ENCODE peak calls at places on chromosome 1, in eight cellular contexts. One of them, this sample, is unnamed.

GRCh38 chr1:60428161-60428560 is 354.6 kb upstream of the C1orf87 start:
- DNase-seq in H54: no peak
- DNase-seq in GM23248: no peak
- DNase-seq in NCI-H2029 treated with DMSO at 0.1 percent for 48 hours: no peak
- DNase-seq in germinal center: no peak
- DNase-seq in non-pigmented ciliary epithelial cell: no peak
- DNase-seq in RKO: no peak
- DNase-seq in left ventricle myocardium inferior: no peak
- DNase-seq in this sample: no peak

GRCh38 chr1:94067196-94067595 is 53.8 kb downstream of the ABCA4 start:
- DNase-seq in H54: no peak
- DNase-seq in RKO: no peak
- DNase-seq in left ventricle myocardium inferior: no peak
- DNase-seq in NCI-H2029 treated with DMSO at 0.1 percent for 48 hours: no peak
- DNase-seq in GM23248: no peak
- DNase-seq in non-pigmented ciliary epithelial cell: peak; percentile 85
- DNase-seq in germinal center: no peak
- DNase-seq in this sample: no peak

GRCh38 chr1:206039046-206039929 is 13.7 kb upstream of the RHEX start:
- DNase-seq in germinal center: no peak
- DNase-seq in non-pigmented ciliary epithelial cell: no peak
- DNase-seq in GM23248: no peak
- DNase-seq in left ventricle myocardium inferior: no peak
- DNase-seq in H54: no peak
- DNase-seq in NCI-H2029 treated with DMSO at 0.1 percent for 48 hours: no peak
- DNase-seq in RKO: no peak
- DNase-seq in this sample: no peak

GRCh38 chr1:8705104-8705503 is 112.3 kb downstream of the RERE start:
- DNase-seq in RKO: no peak
- DNase-seq in GM23248: no peak
- DNase-seq in left ventricle myocardium inferior: no peak
- DNase-seq in non-pigmented ciliary epithelial cell: no peak
- DNase-seq in H54: no peak
- DNase-seq in germinal center: no peak
- DNase-seq in NCI-H2029 treated with DMSO at 0.1 percent for 48 hours: peak; percentile 88
- DNase-seq in this sample: no peak

GRCh38 chr1:232980336-232980978 is 30.0 kb downstream of the NTPCR start:
- DNase-seq in H54: no peak
- DNase-seq in left ventricle myocardium inferior: no peak
- DNase-seq in germinal center: no peak
- DNase-seq in RKO: no peak
- DNase-seq in non-pigmented ciliary epithelial cell: no peak
- DNase-seq in NCI-H2029 treated with DMSO at 0.1 percent for 48 hours: no peak
- DNase-seq in GM23248: peak; percentile 47
- DNase-seq in this sample: no peak

GRCh38 chr1:19872190-19872589 is 10.0 kb upstream of the OTUD3 start:
- DNase-seq in H54: no peak
- DNase-seq in GM23248: peak; percentile 33
- DNase-seq in germinal center: no peak
- DNase-seq in left ventricle myocardium inferior: no peak
- DNase-seq in non-pigmented ciliary epithelial cell: no peak
- DNase-seq in RKO: no peak
- DNase-seq in NCI-H2029 treated with DMSO at 0.1 percent for 48 hours: peak; percentile 67
- DNase-seq in this sample: no peak

GRCh38 chr1:18950415-18951026 is 6.0 kb downstream of the IFFO2 start:
- DNase-seq in NCI-H2029 treated with DMSO at 0.1 percent for 48 hours: no peak
- DNase-seq in germinal center: no peak
- DNase-seq in non-pigmented ciliary epithelial cell: no peak
- DNase-seq in RKO: no peak
- DNase-seq in H54: no peak
- DNase-seq in GM23248: peak; percentile 53
- DNase-seq in left ventricle myocardium inferior: peak; percentile 69
- DNase-seq in this sample: no peak

GRCh38 chr1:56019922-56020321 is 559.4 kb downstream of the PLPP3 start:
- DNase-seq in germinal center: no peak
- DNase-seq in NCI-H2029 treated with DMSO at 0.1 percent for 48 hours: no peak
- DNase-seq in GM23248: no peak
- DNase-seq in H54: no peak
- DNase-seq in non-pigmented ciliary epithelial cell: no peak
- DNase-seq in RKO: no peak
- DNase-seq in left ventricle myocardium inferior: no peak
- DNase-seq in this sample: no peak

GRCh38 chr1:241612533-241613505 is 27.4 kb downstream of the CHML start:
- DNase-seq in NCI-H2029 treated with DMSO at 0.1 percent for 48 hours: no peak
- DNase-seq in germinal center: no peak
- DNase-seq in H54: no peak
- DNase-seq in left ventricle myocardium inferior: no peak
- DNase-seq in GM23248: peak; percentile 90
- DNase-seq in RKO: peak; percentile 84
- DNase-seq in non-pigmented ciliary epithelial cell: peak; percentile 88
- DNase-seq in this sample: no peak

GRCh38 chr1:168180148-168180524 is 1.4 kb downstream of the TIPRL start:
- DNase-seq in RKO: peak; percentile 22
- DNase-seq in left ventricle myocardium inferior: no peak
- DNase-seq in NCI-H2029 treated with DMSO at 0.1 percent for 48 hours: no peak
- DNase-seq in H54: no peak
- DNase-seq in germinal center: no peak
- DNase-seq in non-pigmented ciliary epithelial cell: no peak
- DNase-seq in GM23248: no peak
- DNase-seq in this sample: no peak

GRCh38 chr1:153353226-153353947 is 4.3 kb upstream of the S100A9 start:
- DNase-seq in NCI-H2029 treated with DMSO at 0.1 percent for 48 hours: no peak
- DNase-seq in H54: peak; percentile 29
- DNase-seq in left ventricle myocardium inferior: no peak
- DNase-seq in non-pigmented ciliary epithelial cell: no peak
- DNase-seq in germinal center: no peak
- DNase-seq in RKO: peak; percentile 5
- DNase-seq in GM23248: peak; percentile 23
- DNase-seq in this sample: peak; percentile 8

GRCh38 chr1:32881871-32882850 is 4.1 kb upstream of the HPCA start:
- DNase-seq in germinal center: no peak
- DNase-seq in H54: no peak
- DNase-seq in left ventricle myocardium inferior: peak; percentile 69
- DNase-seq in RKO: no peak
- DNase-seq in NCI-H2029 treated with DMSO at 0.1 percent for 48 hours: no peak
- DNase-seq in non-pigmented ciliary epithelial cell: no peak
- DNase-seq in GM23248: no peak
- DNase-seq in this sample: no peak